ENCODE peak calls at places on chromosomes 12 and 14, in seven cellular contexts. N is HCT116, Y is H9, A is MM.1S, T is astrocyte, K is fibroblast of lung, G is GM23338. W is an unnamed sample.
A peak's percentile ranks its signal among the peaks of the same experiment; 100 is the strongest.

GRCh38 chr14:32203928-32204357 is 874 bp upstream of the RNU6-8 start:
- DNase-seq in N (no peak), Y (peak; percentile 27), A (no peak), T (no peak), K (peak; percentile 17), G (peak; percentile 44), W (no peak)

GRCh38 chr12:131604146-131604844 is 106.6 kb upstream of the SFSWAP start:
- DNase-seq in N (no peak), Y (no peak), A (no peak), T (no peak), K (no peak), G (no peak), W (peak; percentile 29)

GRCh38 chr12:27754795-27755194 is 25.2 kb upstream of the KLHL42 start:
- DNase-seq in N (no peak), Y (no peak), A (no peak), T (no peak), K (no peak), G (no peak), W (no peak)

GRCh38 chr14:24135584-24135833 is 485 bp upstream of the PSME1 start:
- DNase-seq in N (no peak), Y (no peak), A (no peak), T (no peak), K (no peak), G (no peak), W (no peak)

GRCh38 chr14:30620178-30620577 is 1.9 kb upstream of the SCFD1 start:
- DNase-seq in N (no peak), Y (no peak), A (peak; percentile 35), T (peak; percentile 61), K (peak; percentile 57), G (no peak), W (peak; percentile 10)

GRCh38 chr12:105278043-105278697 is 42.2 kb upstream of the APPL2 start:
- DNase-seq in N (no peak), Y (no peak), A (no peak), T (no peak), K (no peak), G (peak; percentile 36), W (peak; percentile 7)

GRCh38 chr12:52514471-52515318 is 5.5 kb downstream of the KRT5 start:
- DNase-seq in N (no peak), Y (no peak), A (no peak), T (no peak), K (no peak), G (no peak), W (no peak)

GRCh38 chr12:124949779-124950728 is 35.6 kb upstream of the UBC start:
- DNase-seq in N (no peak), Y (no peak), A (no peak), T (no peak), K (no peak), G (no peak), W (no peak)

GRCh38 chr12:42482820-42483533 is 106.6 kb downstream of the PRICKLE1 start:
- DNase-seq in N (no peak), Y (peak; percentile 86), A (peak; percentile 63), T (peak; percentile 45), K (peak; percentile 68), G (peak; percentile 86), W (peak; percentile 73)

GRCh38 chr12:94020335-94020734 is 128.0 kb upstream of the PLXNC1 start:
- DNase-seq in N (no peak), Y (no peak), A (no peak), T (no peak), K (peak; percentile 24), G (no peak), W (no peak)

GRCh38 chr12:49960474-49961110 is 1.1 kb upstream of the AQP5 start:
- DNase-seq in N (no peak), Y (no peak), A (no peak), T (no peak), K (no peak), G (no peak), W (no peak)

GRCh38 chr12:96981053-96981452 is 74.0 kb downstream of the NEDD1 start:
- DNase-seq in N (no peak), Y (no peak), A (no peak), T (peak; percentile 94), K (peak; percentile 68), G (no peak), W (no peak)

GRCh38 chr12:113241191-113242017 is 20.1 kb downstream of the TPCN1 start:
- DNase-seq in N (no peak), Y (peak; percentile 44), A (peak; percentile 19), T (peak; percentile 94), K (peak; percentile 78), G (no peak), W (no peak)

GRCh38 chr14:53491256-53491905 is 338.3 kb upstream of the DDHD1 start:
- DNase-seq in N (no peak), Y (no peak), A (no peak), T (peak; percentile 42), K (no peak), G (no peak), W (no peak)

GRCh38 chr12:132953771-132954170 is 2.3 kb downstream of the ZNF605 start:
- DNase-seq in N (no peak), Y (no peak), A (no peak), T (no peak), K (no peak), G (no peak), W (no peak)

GRCh38 chr14:61489932-61490331 is 168.6 kb downstream of the PRKCH start:
- DNase-seq in N (no peak), Y (no peak), A (no peak), T (no peak), K (peak; percentile 67), G (no peak), W (no peak)
- H2AFZ ChIP-seq in N (no peak overlapping the region), Y (no peak overlapping the region), A (no peak overlapping the region), T (no peak overlapping the region), K (no peak overlapping the region), G (no peak overlapping the region), W (no peak overlapping the region)

GRCh38 chr12:23088594-23088993 is 463.6 kb downstream of the ETNK1 start:
- DNase-seq in N (no peak), Y (no peak), A (no peak), T (no peak), K (no peak), G (no peak), W (no peak)

GRCh38 chr12:23083267-23083666 is 458.3 kb downstream of the ETNK1 start:
- DNase-seq in N (no peak), Y (no peak), A (no peak), T (peak; percentile 98), K (peak; percentile 91), G (no peak), W (no peak)

GRCh38 chr12:23084236-23084995 is 459.4 kb downstream of the ETNK1 start:
- DNase-seq in N (no peak), Y (no peak), A (no peak), T (peak; percentile 99), K (peak; percentile 97), G (no peak), W (no peak)
- H2AFZ ChIP-seq in N (no peak overlapping the region), Y (no peak overlapping the region), A (no peak overlapping the region), T (no peak overlapping the region), K (no peak overlapping the region), G (no peak overlapping the region), W (no peak overlapping the region)

DNA sequence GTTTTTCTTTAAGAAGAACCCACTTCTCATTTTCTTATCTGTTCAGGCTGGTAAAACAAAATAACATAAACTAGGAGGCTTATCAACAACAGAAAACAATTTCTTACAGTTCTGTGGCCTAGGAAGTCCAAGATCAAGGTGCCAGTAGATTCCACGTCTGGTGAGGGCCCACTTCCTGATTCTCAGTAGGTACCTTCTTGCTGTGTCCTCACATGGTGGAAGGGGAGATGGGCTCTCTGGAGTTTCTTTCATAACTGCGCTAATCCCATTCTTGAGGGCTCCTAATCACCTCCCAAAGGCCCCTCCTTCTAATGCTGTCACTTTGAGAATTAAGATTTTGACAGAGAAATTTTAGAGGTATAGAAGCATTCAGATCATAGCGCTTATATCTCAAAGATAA is 33.4 kb downstream of the TXNRD1 start:
- DNase-seq in N (no peak), Y (no peak), A (no peak), T (no peak), K (no peak), G (no peak), W (no peak)
- H2AFZ ChIP-seq in N (no peak overlapping the region), Y (no peak overlapping the region), A (no peak overlapping the region), T (no peak overlapping the region), K (no peak overlapping the region), G (no peak overlapping the region), W (no peak overlapping the region)

DNA sequence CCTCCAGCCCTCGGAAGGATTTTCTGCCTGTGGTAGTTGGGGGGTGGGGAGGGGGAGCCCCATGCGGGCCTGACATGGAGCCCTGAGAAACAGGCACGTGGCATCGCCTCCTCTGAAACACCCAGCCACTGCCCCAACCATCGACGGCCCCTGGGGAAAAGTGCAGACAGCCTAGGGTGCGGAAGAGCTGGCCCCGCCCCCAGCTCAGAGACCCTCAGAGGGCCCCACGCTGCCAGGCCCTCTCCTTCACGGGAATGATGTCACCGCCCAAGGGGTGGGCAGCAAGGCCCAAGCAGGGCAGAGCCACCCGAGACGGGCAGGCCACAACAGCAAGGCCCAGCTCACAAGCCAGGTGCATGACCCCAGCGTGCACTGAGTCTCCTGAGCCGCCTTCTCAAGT is 26.2 kb downstream of the BEGAIN start:
- DNase-seq in N (no peak), Y (no peak), A (no peak), T (no peak), K (no peak), G (no peak), W (no peak)
- H2AFZ ChIP-seq in N (no peak overlapping the region), Y (no peak overlapping the region), A (no peak overlapping the region), T (no peak overlapping the region), K (no peak overlapping the region), G (no peak overlapping the region), W (no peak overlapping the region)